ENCODE peak calls at places on chromosomes 4 and X, in five cellular contexts. F is AG09319, U is mammary epithelial cell, K is ascending aorta, T is coronary artery. J is an unnamed sample.
A peak's percentile ranks its signal among the peaks of the same experiment; 100 is the strongest.

GRCh38 chr4:95701500-95701899 is 138.4 kb upstream of the PDHA2 start:
- DNase-seq in F (no peak), U (peak; percentile 40), K (no peak), T (no peak), J (no peak)

GRCh38 chr4:48462363-48462762 is 20.8 kb upstream of the SLC10A4 start:
- DNase-seq in F (peak; percentile 7), U (no peak), K (no peak), T (no peak), J (no peak)

GRCh38 chr4:158211288-158211687 is 1.0 kb downstream of the TMEM144 start:
- DNase-seq in F (no peak), U (no peak), K (no peak), T (no peak), J (no peak)

GRCh38 chrX:70422886-70423336 is at the start of gene GDPD2:
- DNase-seq in F (no peak), U (no peak), K (no peak), T (no peak), J (no peak)

GRCh38 chr4:29560452-29560851 is 1159.7 kb upstream of the PCDH7 start:
- DNase-seq in F (no peak), U (no peak), K (no peak), T (no peak), J (no peak)

GRCh38 chr4:176261481-176261880 is 7.5 kb downstream of the ASB5 start:
- DNase-seq in F (no peak), U (no peak), K (no peak), T (no peak), J (no peak)

GRCh38 chr4:25862411-25863346 is at the start of gene SEL1L3:
- DNase-seq in F (no peak), U (no peak), K (no peak), T (no peak), J (peak; percentile 73)

GRCh38 chr4:159398236-159398638 is 295.4 kb downstream of the RAPGEF2 start:
- DNase-seq in F (no peak), U (no peak), K (no peak), T (no peak), J (no peak)

GRCh38 chr4:10639100-10639499 is 45.5 kb downstream of the CLNK start:
- DNase-seq in F (no peak), U (peak; percentile 49), K (no peak), T (no peak), J (no peak)

GRCh38 chrX:13487731-13488505 is 81.5 kb upstream of the EGFL6 start:
- DNase-seq in F (peak; percentile 67), U (peak; percentile 93), K (peak; percentile 69), T (no peak), J (no peak)

GRCh38 chr4:102663073-102663472 is 97.7 kb downstream of the MANBA start:
- DNase-seq in F (no peak), U (peak; percentile 72), K (no peak), T (no peak), J (no peak)

GRCh38 chrX:11458175-11458574 is 165.0 kb downstream of the AMELX start:
- DNase-seq in F (no peak), U (no peak), K (peak; percentile 70), T (no peak), J (no peak)

GRCh38 chrX:136620780-136621179 is 27.2 kb upstream of the CD40LG start:
- DNase-seq in F (no peak), U (peak; percentile 57), K (no peak), T (no peak), J (no peak)

GRCh38 chr4:172083236-172083635 is 270.0 kb downstream of the GALNTL6 start:
- DNase-seq in F (no peak), U (no peak), K (no peak), T (no peak), J (no peak)

GRCh38 chr4:70945452-70946055 is 43.4 kb downstream of the MOB1B start:
- DNase-seq in F (no peak), U (no peak), K (no peak), T (no peak), J (no peak)

GRCh38 chr4:70945046-70945445 is 42.9 kb downstream of the MOB1B start:
- DNase-seq in F (no peak), U (no peak), K (no peak), T (no peak), J (no peak)

GRCh38 chr4:70946944-70947343 is 44.8 kb downstream of the MOB1B start:
- DNase-seq in F (no peak), U (no peak), K (no peak), T (no peak), J (no peak)

GRCh38 chr4:70954032-70954431 is 39.4 kb upstream of the DCK start:
- DNase-seq in F (no peak), U (no peak), K (no peak), T (no peak), J (no peak)

GRCh38 chr4:70948665-70949284 is 44.7 kb upstream of the DCK start:
- DNase-seq in F (no peak), U (no peak), K (no peak), T (no peak), J (no peak)
- TF ChIP-seq CTCF in F (no peak), U (peak; percentile 7), K (no peak), T (no peak), J (no peak)

GRCh38 chrX:101210630-101211029 is 9.0 kb upstream of the DRP2 start:
- DNase-seq in F (no peak), U (no peak), K (no peak), T (no peak), J (no peak)

GRCh38 chrX:101203782-101204351 is 15.7 kb upstream of the DRP2 start:
- DNase-seq in F (no peak), U (no peak), K (no peak), T (no peak), J (no peak)

GRCh38 chrX:101208152-101208905 is 11.3 kb upstream of the DRP2 start:
- DNase-seq in F (no peak), U (no peak), K (no peak), T (no peak), J (no peak)

DNA sequence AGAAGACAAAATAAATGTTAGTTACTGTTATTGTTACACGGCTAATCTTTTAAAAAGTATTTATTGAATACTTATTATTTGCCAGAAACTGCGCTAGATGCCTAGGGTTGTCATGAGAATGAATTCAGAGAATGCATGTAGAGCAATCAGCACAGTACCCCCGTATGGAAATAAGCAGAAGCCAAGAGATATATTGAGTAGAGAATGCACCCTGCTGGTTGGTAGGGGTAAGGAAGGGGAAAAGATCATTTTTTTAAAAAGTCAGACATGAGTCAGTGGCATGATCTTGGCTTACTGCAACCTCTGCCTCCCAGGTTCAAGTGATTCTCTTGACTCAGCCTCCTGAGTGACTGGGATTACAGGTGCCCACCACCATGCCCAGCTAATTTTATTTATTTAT is 13.1 kb upstream of the DRP2 start:
- DNase-seq in F (no peak), U (peak; percentile 32), K (no peak), T (no peak), J (no peak)
- TF ChIP-seq CTCF in F (peak; percentile 53), U (peak; percentile 51), K (no peak), T (no peak), J (peak; percentile 61)

GRCh38 chrX:106863697-106864096 is 39.4 kb downstream of the RIPPLY1 start:
- DNase-seq in F (no peak), U (no peak), K (no peak), T (no peak), J (no peak)

GRCh38 chrX:106862972-106863688 is 40.0 kb downstream of the RIPPLY1 start:
- DNase-seq in F (no peak), U (peak; percentile 24), K (no peak), T (no peak), J (no peak)
- TF ChIP-seq CTCF in F (peak; percentile 42), U (peak; percentile 70), K (no peak), T (no peak), J (peak; percentile 62)

GRCh38 chr4:110498420-110498819 is 22.5 kb downstream of the ENPEP start:
- DNase-seq in F (no peak), U (no peak), K (no peak), T (no peak), J (no peak)

GRCh38 chr4:110501826-110502225 is 25.9 kb downstream of the ENPEP start:
- DNase-seq in F (no peak), U (peak; percentile 39), K (no peak), T (no peak), J (no peak)

GRCh38 chr4:110508827-110509446 is 33.0 kb downstream of the ENPEP start:
- DNase-seq in F (no peak), U (peak; percentile 8), K (no peak), T (no peak), J (no peak)

GRCh38 chr4:110505440-110505839 is 29.5 kb downstream of the ENPEP start:
- DNase-seq in F (no peak), U (no peak), K (no peak), T (no peak), J (no peak)

DNA sequence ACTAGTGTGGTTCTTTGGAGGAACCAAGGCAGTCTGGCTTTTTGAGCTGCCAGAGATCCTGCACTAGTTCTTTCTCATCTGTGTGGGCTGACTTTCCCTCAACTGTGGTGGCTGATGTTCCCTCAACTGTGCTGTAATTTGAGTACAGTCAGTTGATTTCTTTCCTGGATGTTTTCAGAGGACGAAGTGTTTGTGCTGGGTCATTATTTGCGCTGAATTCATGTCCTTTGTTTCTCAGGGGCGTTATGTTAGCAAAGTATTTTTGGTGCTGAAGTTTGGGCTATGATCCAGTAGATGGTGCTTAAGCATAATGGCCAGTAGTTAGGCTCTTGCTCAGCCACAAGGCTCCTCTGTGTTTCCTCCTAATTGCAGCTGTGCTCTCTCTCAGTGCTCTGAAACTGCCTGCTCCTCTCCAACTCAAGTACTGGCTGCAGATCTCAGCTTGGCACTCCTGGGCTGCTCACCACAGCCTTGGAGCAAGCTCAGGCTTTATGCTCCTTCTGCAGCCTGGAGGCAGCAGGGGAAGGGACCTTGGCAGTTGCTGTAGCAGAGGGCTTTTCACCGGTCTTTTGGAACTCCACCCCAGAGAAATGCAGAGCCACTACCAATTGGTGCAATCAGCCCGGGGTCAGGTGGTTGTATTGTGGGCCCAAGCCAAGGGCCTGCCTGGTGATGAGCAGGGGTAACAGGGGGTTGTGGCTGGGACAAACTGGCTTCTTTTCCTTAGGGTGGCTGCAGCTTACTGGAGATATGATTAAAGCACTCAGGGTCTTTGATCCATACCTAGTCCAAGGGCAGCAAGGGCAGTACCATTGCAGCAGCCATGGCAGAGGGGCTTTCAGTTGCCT is 27.9 kb downstream of the ENPEP start:
- DNase-seq in F (no peak), U (no peak), K (no peak), T (no peak), J (no peak)
- TF ChIP-seq CTCF in F (no peak), U (no peak), K (no peak), T (no peak), J (no peak)

GRCh38 chr4:170227928-170228327 is 138.2 kb upstream of the AADAT start:
- DNase-seq in F (no peak), U (peak; percentile 15), K (no peak), T (no peak), J (no peak)
- TF ChIP-seq CTCF in F (no peak), U (peak; percentile 3), K (no peak), T (no peak), J (peak; percentile 54)

DNA sequence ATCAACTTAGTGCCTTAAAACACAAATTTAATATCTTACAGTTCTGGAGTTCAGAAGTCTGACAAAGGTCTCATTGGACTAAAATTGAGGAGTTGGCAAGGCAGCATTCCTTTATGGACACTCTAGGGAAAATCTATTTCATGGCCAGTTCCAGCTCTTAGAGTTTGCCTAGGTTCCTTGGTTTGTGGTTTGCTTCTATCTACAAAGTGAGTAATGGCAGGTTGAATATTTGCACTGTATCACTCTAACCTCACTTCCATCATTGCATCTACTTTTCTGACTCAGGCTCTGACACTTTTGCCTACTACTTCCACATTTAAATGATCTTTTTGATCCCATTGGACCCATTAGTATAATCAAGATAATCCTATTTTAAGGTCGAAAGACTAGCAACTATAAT is 64.7 kb upstream of the PCDH10 start:
- DNase-seq in F (no peak), U (no peak), K (no peak), T (no peak), J (no peak)
- TF ChIP-seq CTCF in F (no peak), U (no peak), K (no peak), T (no peak), J (no peak)